ENCODE peak calls at places on chromosomes 13 and 19, in nine cellular contexts. B is D341Med; Q is choroid plexus epithelial cell; O is GM12891; I is NCI-H2081; E is stimulated activated CD4-positive, alpha-beta T cell treated with anti-CD3 and anti-CD28 coated beads, TNF-alpha, amount 100 ng/mL, for 1 hour; Z is activated CD4-positive, alpha-beta T cell treated with anti-CD3 and anti-CD28 coated beads for 4 hours; P is DMS153; U is neural crest cell. K is an unnamed sample.

GRCh38 chr13:22801402-22802003 is 379.3 kb upstream of the SGCG start:
- DNase-seq in B (no peak), Q (peak; percentile 5), O (no peak), I (peak; percentile 11), E (no peak), Z (no peak), P (no peak), U (no peak), K (peak; percentile 2)

GRCh38 chr13:112606125-112607001 is 18.4 kb upstream of the TUBGCP3 start:
- DNase-seq in B (peak; percentile 97), Q (peak; percentile 91), O (peak; percentile 90), I (peak; percentile 89), E (peak; percentile 86), Z (peak; percentile 86), P (peak; percentile 77), U (peak; percentile 96), K (peak; percentile 78)

GRCh38 chr19:17211547-17212446 is 3.4 kb upstream of the USE1 start:
- DNase-seq in B (no peak), Q (no peak), O (no peak), I (no peak), E (no peak), Z (no peak), P (no peak), U (no peak), K (no peak)

GRCh38 chr19:16197188-16197621 is 506 bp upstream of the AP1M1 start:
- DNase-seq in B (no peak), Q (peak; percentile 63), O (no peak), I (no peak), E (no peak), Z (no peak), P (no peak), U (no peak), K (peak; percentile 94)

GRCh38 chr19:10043286-10043927 is 30.1 kb downstream of the RDH8 start:
- DNase-seq in B (no peak), Q (peak; percentile 41), O (no peak), I (peak; percentile 32), E (no peak), Z (no peak), P (no peak), U (no peak), K (peak; percentile 35)

GRCh38 chr19:1862424-1863307 is 713 bp downstream of the KLF16 start:
- DNase-seq in B (peak; percentile 84), Q (no peak), O (peak; percentile 71), I (peak; percentile 33), E (peak; percentile 61), Z (peak; percentile 52), P (peak; percentile 3), U (no peak), K (peak; percentile 36)

GRCh38 chr13:79867248-79867647 is 386.3 kb downstream of the NDFIP2 start:
- DNase-seq in B (no peak), Q (peak; percentile 53), O (no peak), I (no peak), E (no peak), Z (no peak), P (no peak), U (no peak), K (peak; percentile 6)

GRCh38 chr19:35828694-35829301 is 16.2 kb upstream of the PRODH2 start:
- DNase-seq in B (no peak), Q (peak; percentile 76), O (no peak), I (no peak), E (peak; percentile 25), Z (peak; percentile 35), P (no peak), U (peak; percentile 80), K (peak; percentile 50)

GRCh38 chr19:33373701-33374405 is at the start of gene CEBPG:
- DNase-seq in B (peak; percentile 91), Q (peak; percentile 74), O (peak; percentile 63), I (peak; percentile 47), E (no peak), Z (peak; percentile 52), P (no peak), U (peak; percentile 45), K (peak; percentile 42)

GRCh38 chr13:33636955-33637670 is 180.8 kb upstream of the RFC3 start:
- DNase-seq in B (no peak), Q (no peak), O (no peak), I (no peak), E (no peak), Z (no peak), P (no peak), U (no peak), K (peak; percentile 59)

GRCh38 chr13:39107484-39108040 is 69.3 kb downstream of the NHLRC3 start:
- DNase-seq in B (no peak), Q (no peak), O (no peak), I (peak; percentile 81), E (no peak), Z (no peak), P (peak; percentile 22), U (no peak), K (no peak)

GRCh38 chr13:30718661-30719520 is 16.5 kb upstream of the ALOX5AP start:
- DNase-seq in B (no peak), Q (peak; percentile 86), O (no peak), I (no peak), E (no peak), Z (no peak), P (no peak), U (no peak), K (peak; percentile 91)

GRCh38 chr19:38640368-38640767 is 7.1 kb upstream of the ACTN4 start:
- DNase-seq in B (no peak), Q (no peak), O (no peak), I (no peak), E (no peak), Z (no peak), P (no peak), U (no peak), K (no peak)

GRCh38 chr19:17332677-17333581 is 1.7 kb downstream of the ANO8 start:
- DNase-seq in B (peak; percentile 49), Q (peak; percentile 65), O (no peak), I (peak; percentile 55), E (no peak), Z (no peak), P (peak; percentile 61), U (no peak), K (peak; percentile 56)

GRCh38 chr19:42325896-42326771 is 699 bp downstream of the MEGF8 start:
- DNase-seq in B (no peak), Q (no peak), O (no peak), I (no peak), E (no peak), Z (peak; percentile 25), P (no peak), U (peak; percentile 12), K (no peak)

GRCh38 chr19:10543420-10544241 is at the start of gene ATG4D:
- DNase-seq in B (peak; percentile 99), Q (peak; percentile 66), O (peak; percentile 98), I (peak; percentile 85), E (peak; percentile 80), Z (peak; percentile 75), P (peak; percentile 88), U (peak; percentile 75), K (peak; percentile 55)

GRCh38 chr19:4023600-4024398 is 16.3 kb downstream of the PIAS4 start:
- DNase-seq in B (no peak), Q (no peak), O (no peak), I (no peak), E (no peak), Z (no peak), P (no peak), U (no peak), K (no peak)

GRCh38 chr13:84362777-84363176 is 480.5 kb upstream of the SLITRK1 start:
- DNase-seq in B (no peak), Q (no peak), O (no peak), I (no peak), E (no peak), Z (no peak), P (no peak), U (no peak), K (no peak)

K was measured in M059J.